ENCODE peak calls at places on chromosomes 16 and 17, in ten cellular contexts. D is neural progenitor cell; A is GM12891; M is T follicular helper cell; U is NCI-H1436; X is M059J; N is epithelial cell of esophagus; Y is DMS 273 treated with DMSO at 0.1 percent for 48 hours; W is left ventricle myocardium inferior; Q is stimulated activated CD4-positive, alpha-beta T cell treated with anti-CD3 and anti-CD28 coated beads, Interleukin-1b, Interleukin-23, amount 100 ng/mL, for 1 hour. L is an unnamed sample.
A peak's percentile ranks its signal among the peaks of the same experiment; 100 is the strongest.

GRCh38 chr17:81520021-81520894 is 7.7 kb upstream of the ACTG1 start:
- DNase-seq in N (no peak), Q (no peak), U (no peak), A (no peak), X (no peak), Y (no peak), D (peak; percentile 7), M (no peak), W (no peak), L (peak; percentile 43)

GRCh38 chr16:4680673-4681470 is 12.5 kb upstream of the NUDT16L1 start:
- DNase-seq in Q (no peak), M (no peak), D (no peak), X (no peak), N (no peak), W (peak; percentile 78), A (no peak), Y (no peak), U (no peak), L (peak; percentile 58)

GRCh38 chr17:17751489-17751995 is 70.3 kb downstream of the RAI1 start:
- DNase-seq in A (no peak), N (no peak), Y (no peak), M (peak; percentile 49), Q (no peak), X (no peak), U (no peak), D (no peak), W (no peak), L (no peak)

GRCh38 chr17:10177921-10178788 is 20.3 kb downstream of the GAS7 start:
- DNase-seq in U (no peak), D (peak; percentile 33), Y (no peak), N (no peak), W (no peak), M (no peak), Q (no peak), X (peak; percentile 37), A (no peak), L (no peak)

GRCh38 chr16:3268294-3268693 is 11.9 kb upstream of the MEFV start:
- DNase-seq in M (no peak), X (no peak), U (no peak), A (no peak), Y (no peak), W (no peak), Q (no peak), D (no peak), N (no peak), L (no peak)

GRCh38 chr16:3797473-3797872 is 80.1 kb upstream of the TRAP1 start:
- DNase-seq in W (no peak), M (no peak), U (no peak), N (no peak), Y (no peak), X (peak; percentile 16), D (no peak), A (no peak), Q (no peak), L (no peak)

GRCh38 chr17:72386619-72387237 is 265.9 kb downstream of the SOX9 start:
- DNase-seq in Y (no peak), D (no peak), X (peak; percentile 72), W (no peak), U (peak; percentile 60), N (no peak), A (no peak), M (no peak), Q (no peak), L (no peak)

GRCh38 chr17:66165537-66166123 is 26.3 kb downstream of the CEP112 start:
- DNase-seq in A (no peak), Q (no peak), U (peak; percentile 54), M (no peak), X (peak; percentile 51), D (peak; percentile 54), W (no peak), Y (no peak), N (peak; percentile 62), L (no peak)

GRCh38 chr16:68374961-68375660 is 64.3 kb downstream of the PRMT7 start:
- DNase-seq in W (no peak), A (no peak), N (no peak), M (no peak), X (no peak), U (no peak), Q (no peak), D (peak; percentile 35), Y (no peak), L (no peak)

GRCh38 chr16:14564881-14565687 is 65.0 kb downstream of the PARN start:
- DNase-seq in Y (no peak), W (no peak), Q (no peak), U (peak; percentile 71), X (peak; percentile 77), M (no peak), D (no peak), N (peak; percentile 73), A (peak; percentile 18), L (no peak)

GRCh38 chr17:49344914-49345313 is 17.1 kb downstream of the ZNF652 start:
- DNase-seq in M (no peak), Y (no peak), D (no peak), Q (no peak), X (peak; percentile 25), W (no peak), A (no peak), U (no peak), N (no peak), L (no peak)

GRCh38 chr16:68739964-68740627 is 3.0 kb downstream of the CDH1 start:
- DNase-seq in A (no peak), M (no peak), D (no peak), N (peak; percentile 56), U (no peak), Y (no peak), X (peak; percentile 42), W (no peak), Q (no peak), L (no peak)

GRCh38 chr17:2151634-2152033 is 96.7 kb downstream of the HIC1 start:
- DNase-seq in D (no peak), W (no peak), X (peak; percentile 23), Y (no peak), A (no peak), N (peak; percentile 46), U (no peak), M (no peak), Q (no peak), L (no peak)

GRCh38 chr16:86516618-86517003 is 6.3 kb downstream of the FOXF1 start:
- DNase-seq in W (no peak), N (no peak), U (no peak), A (no peak), Y (no peak), M (no peak), X (no peak), Q (no peak), D (peak; percentile 50), L (no peak)

L was measured in lower lobe of right lung.